ENCODE peak calls at places on chromosomes 11 and 22, in five cellular contexts. L is sciatic nerve, Q is T-helper 22 cell, U is fibroblast of lung, C is adipocyte. F is an unnamed sample.
A peak's percentile ranks its signal among the peaks of the same experiment; 100 is the strongest.

GRCh38 chr22:19809741-19810140 is 44.9 kb downstream of the GNB1L start:
- DNase-seq in L (no peak), Q (no peak), U (no peak), C (no peak), F (no peak)

GRCh38 chr11:44530413-44531115 is 34.9 kb upstream of the CD82 start:
- DNase-seq in L (no peak), Q (no peak), U (peak; percentile 51), C (no peak), F (no peak)

GRCh38 chr22:23233746-23234408 is 53.6 kb downstream of the BCR start:
- DNase-seq in L (peak; percentile 81), Q (no peak), U (peak; percentile 88), C (no peak), F (peak; percentile 10)

GRCh38 chr11:130427049-130427388 is 1.4 kb downstream of the ADAMTS8 start:
- DNase-seq in L (no peak), Q (no peak), U (no peak), C (no peak), F (no peak)

GRCh38 chr22:49788492-49788891 is 39.2 kb downstream of the BRD1 start:
- DNase-seq in L (peak; percentile 79), Q (no peak), U (no peak), C (no peak), F (no peak)

GRCh38 chr22:35231585-35232084 is 25.7 kb upstream of the HMGXB4 start:
- DNase-seq in L (no peak), Q (peak; percentile 33), U (peak; percentile 52), C (peak; percentile 57), F (peak; percentile 60)

GRCh38 chr11:18912883-18913282 is 26.3 kb downstream of the MRGPRX1 start:
- DNase-seq in L (no peak), Q (no peak), U (no peak), C (no peak), F (no peak)

GRCh38 chr11:119198925-119199324 is 7.2 kb upstream of the CBL start:
- DNase-seq in L (peak; percentile 33), Q (no peak), U (no peak), C (no peak), F (no peak)

GRCh38 chr11:62732830-62733229 is 4.5 kb downstream of the TTC9C start:
- DNase-seq in L (no peak), Q (no peak), U (no peak), C (peak; percentile 32), F (peak; percentile 57)

GRCh38 chr11:113647108-113647507 is 59.0 kb downstream of the TMPRSS5 start:
- DNase-seq in L (no peak), Q (no peak), U (no peak), C (no peak), F (no peak)

GRCh38 chr11:112174789-112175595 is at the start of gene BCO2:
- DNase-seq in L (peak; percentile 93), Q (no peak), U (peak; percentile 67), C (peak; percentile 89), F (peak; percentile 68)

GRCh38 chr22:50041361-50042065 is 16.6 kb downstream of the TTLL8 start:
- DNase-seq in L (no peak), Q (no peak), U (no peak), C (no peak), F (no peak)

GRCh38 chr22:32842486-32842885 is 41.0 kb downstream of the TIMP3 start:
- DNase-seq in L (no peak), Q (no peak), U (peak; percentile 54), C (no peak), F (peak; percentile 17)

GRCh38 chr11:44313701-44314489 is 4.0 kb upstream of the ALX4 start:
- DNase-seq in L (no peak), Q (no peak), U (no peak), C (peak; percentile 51), F (no peak)